ENCODE peak calls at places on chromosomes 3 and 15, in four cellular contexts. G is osteoblast, J is PC-3, A is neural progenitor cell. Q is an unnamed sample. For H3K4me1, the result is how much of the 10 kb centered on the place peaks cover.

GRCh38 chr3:140931801-140932200 is 9.8 kb upstream of the SLC25A36 start:
- DNase-seq in J (no peak), G (no peak), A (no peak), Q (no peak)

GRCh38 chr3:110314512-110315114 is 757.0 kb upstream of the NECTIN3 start:
- DNase-seq in J (peak), A (peak), G (no peak), Q (peak)

GRCh38 chr3:71310595-71311319 is 272.8 kb downstream of the FOXP1 start:
- DNase-seq in A (peak), G (no peak), J (no peak), Q (peak)

GRCh38 chr15:44633603-44634002 is 29.9 kb downstream of the SPG11 start:
- DNase-seq in J (peak), A (no peak), G (no peak), Q (no peak)

GRCh38 chr3:66038384-66038725 is 363 bp downstream of the MAGI1 start:
- DNase-seq in A (no peak), G (peak), J (no peak), Q (no peak)

GRCh38 chr3:197372076-197372661 is 73.8 kb upstream of the DLG1 start:
- DNase-seq in A (peak), J (peak), G (peak), Q (peak)

GRCh38 chr3:192642651-192643050 is 84.7 kb downstream of the FGF12 start:
- DNase-seq in J (no peak), A (no peak), G (no peak), Q (no peak)

GRCh38 chr15:59953392-59953883 is 50.7 kb upstream of the FOXB1 start:
- DNase-seq in G (no peak), A (no peak), J (no peak), Q (peak)

GRCh38 chr3:73298243-73299183 is 237.1 kb downstream of the EBLN2 start:
- DNase-seq in A (no peak), G (no peak), J (no peak), Q (no peak)

GRCh38 chr15:75596703-75597345 is 17.7 kb upstream of the PTPN9 start:
- DNase-seq in A (no peak), J (no peak), G (no peak), Q (no peak)

DNA sequence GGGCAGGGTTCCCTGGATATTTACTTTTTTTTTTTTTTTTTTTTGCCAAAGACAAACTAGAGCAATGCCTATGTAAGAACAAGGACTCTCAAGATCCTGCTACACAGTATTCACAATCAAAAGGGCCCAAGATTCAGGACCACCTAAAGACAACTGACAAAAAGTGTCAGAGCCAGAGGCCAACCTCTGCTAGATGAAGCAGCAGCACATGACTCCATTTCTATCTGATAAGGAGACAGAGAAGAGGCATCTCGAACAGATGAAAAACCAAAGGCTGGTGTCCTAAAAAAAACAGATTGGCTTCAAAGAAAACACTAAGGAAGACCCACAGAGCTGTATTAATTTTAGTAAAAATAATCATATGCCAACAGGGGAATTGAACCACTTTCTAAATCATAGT is 20.0 kb downstream of the CMTM6 start:
- DNase-seq in G (no peak), A (no peak), J (no peak), Q (no peak)
- H3K4me2 ChIP-seq in G (no peak), A (no peak), J (no peak), Q (no peak)

DNA sequence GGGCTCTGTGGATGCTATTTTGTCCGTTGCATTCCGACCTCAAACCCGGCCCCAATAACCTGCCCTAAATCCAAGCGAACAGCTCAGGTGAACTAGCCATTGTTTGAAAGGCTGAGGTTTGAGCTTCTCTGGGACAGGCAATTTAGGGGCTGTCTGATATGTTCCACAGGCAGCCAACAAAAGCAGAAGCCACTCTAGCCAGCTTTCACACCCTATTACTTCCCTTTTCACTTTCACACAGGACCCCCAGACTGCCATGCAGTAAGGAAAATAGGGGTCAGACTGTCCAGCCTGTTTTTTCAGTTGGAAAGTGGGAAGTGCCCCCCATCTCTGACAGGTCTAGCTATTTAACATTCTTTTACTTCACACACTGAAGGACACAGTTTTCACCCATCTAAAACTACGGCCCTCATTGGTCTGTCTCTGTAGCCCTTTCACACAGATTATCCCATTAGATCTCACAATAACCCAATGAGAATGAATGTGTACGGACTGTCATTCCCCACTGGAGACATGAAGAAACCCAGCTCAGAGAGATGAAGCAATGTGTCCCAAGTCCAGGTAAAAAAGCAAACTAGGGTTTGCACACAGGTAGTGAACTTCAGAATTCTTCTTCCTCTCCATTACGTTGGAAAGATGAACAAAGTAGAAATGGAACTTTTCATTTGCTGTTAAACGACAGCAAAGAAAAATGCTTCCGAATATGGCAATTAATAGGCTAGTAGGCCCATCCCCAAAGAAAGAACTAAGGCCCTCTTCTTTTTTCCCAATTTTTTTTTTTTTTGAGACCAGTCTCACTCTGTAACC is 1.9 kb downstream of the CCDC12 start:
- DNase-seq in J (no peak), G (peak), A (no peak), Q (no peak)
- H3K4me1 ChIP-seq in J (under half), G (under half), A (under half), Q (under half)

GRCh38 chr3:169363318-169363717 is 300.2 kb downstream of the MECOM start:
- DNase-seq in G (no peak), A (no peak), J (no peak), Q (no peak)

GRCh38 chr3:169367016-169367415 is 296.5 kb downstream of the MECOM start:
- DNase-seq in A (no peak), J (no peak), G (no peak), Q (no peak)

GRCh38 chr3:169365993-169366915 is 297.3 kb downstream of the MECOM start:
- DNase-seq in A (no peak), G (no peak), J (no peak), Q (no peak)

GRCh38 chr3:169362261-169362660 is 301.3 kb downstream of the MECOM start:
- DNase-seq in J (peak), G (no peak), A (no peak), Q (no peak)

DNA sequence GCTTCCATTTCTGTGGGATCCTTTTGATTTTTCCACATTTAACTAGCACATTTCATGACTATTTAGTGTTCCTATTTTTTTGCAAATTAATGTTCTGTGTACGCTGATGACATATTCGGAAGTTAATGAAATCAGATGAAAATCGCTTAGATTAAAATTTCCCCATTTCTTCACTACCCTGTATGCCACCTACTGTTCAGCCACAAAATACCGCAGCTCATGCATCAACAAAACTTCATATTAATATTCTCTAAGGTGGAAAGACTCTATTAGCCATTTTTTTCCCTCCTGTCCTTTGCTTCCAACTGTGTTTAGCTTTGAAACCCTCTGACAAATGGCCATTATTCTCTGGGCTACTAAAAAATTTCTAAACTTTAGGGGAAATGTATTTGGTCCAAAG is 300.6 kb downstream of the MECOM start:
- DNase-seq in G (no peak), J (peak), A (no peak), Q (no peak)
- TF ChIP-seq CTCF in G (peak), J (peak), A (no peak), Q (no peak)

DNA sequence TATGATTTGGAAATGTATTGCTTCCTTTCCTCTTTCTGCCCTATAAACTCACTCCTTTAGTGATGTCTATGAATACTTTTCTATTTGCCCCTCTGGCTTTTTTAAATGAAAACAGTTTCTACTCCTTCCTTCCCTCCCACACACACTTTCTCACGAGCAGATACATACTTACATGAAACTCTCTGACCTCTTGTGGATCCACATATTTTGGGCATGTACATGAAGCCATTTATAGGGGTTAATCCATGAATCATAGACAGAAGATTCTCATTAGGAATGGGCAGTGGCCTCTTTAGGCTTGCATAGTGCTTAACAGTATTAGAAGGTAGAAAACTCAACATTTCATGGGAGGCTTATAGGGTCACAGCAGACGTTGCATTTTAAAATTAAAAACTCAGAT is 24.8 kb downstream of the ANAPC13 start:
- DNase-seq in A (no peak), J (peak), G (peak), Q (no peak)
- H3K4me2 ChIP-seq in A (no peak), J (no peak), G (peak), Q (no peak)

DNA sequence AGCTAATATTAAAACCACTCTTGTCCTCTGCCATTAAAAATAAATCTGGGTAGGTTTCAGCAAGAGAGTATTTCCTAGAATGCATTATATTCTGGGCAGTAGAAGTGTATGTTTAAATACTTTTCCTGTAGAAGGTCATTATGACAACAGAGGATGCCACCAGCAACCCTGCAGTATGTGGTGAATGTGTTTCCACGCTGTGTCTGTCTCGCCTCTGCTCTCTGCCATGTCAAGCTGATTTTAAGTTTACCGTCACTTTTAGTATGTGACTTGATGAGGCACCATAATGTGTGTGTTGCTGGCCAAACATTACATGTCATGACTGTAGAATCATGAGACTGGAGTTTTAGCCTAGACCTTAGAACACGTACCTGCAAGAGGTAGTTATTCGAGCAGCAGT is 211.2 kb downstream of the LPP start:
- DNase-seq in J (no peak), A (no peak), G (no peak), Q (no peak)
- H3K4me1 ChIP-seq in J (under half), A (under half), G (under half), Q (under half)

DNA sequence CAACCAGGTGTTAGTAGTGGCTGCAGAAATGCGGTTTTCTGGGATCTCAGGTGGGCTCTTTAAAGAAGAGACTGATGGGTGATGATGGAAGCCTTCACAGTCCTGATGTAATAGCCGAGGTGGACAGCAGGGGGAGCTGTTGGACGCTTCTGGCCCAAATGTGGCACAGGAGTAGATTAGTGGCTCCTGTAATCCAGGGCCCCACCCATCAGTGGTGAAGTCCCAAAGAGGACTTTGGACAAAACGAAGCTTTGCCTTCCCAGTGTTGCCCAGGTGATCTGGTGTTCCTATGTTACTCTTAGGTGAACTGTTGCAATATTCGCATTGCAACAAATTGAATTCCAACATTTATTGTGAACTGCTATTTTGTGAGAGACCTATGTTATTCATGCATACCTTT is 31.8 kb upstream of the MYZAP start:
- DNase-seq in A (peak), J (peak), G (peak), Q (peak)
- TF ChIP-seq CTCF in A (peak), J (peak), G (peak), Q (peak)

GRCh38 chr3:173396191-173397041 is 1.1 kb upstream of the NLGN1 start:
- DNase-seq in J (no peak), G (peak), A (peak), Q (peak)
- H3K4me2 ChIP-seq in J (peak), G (peak), A (peak), Q (peak)

GRCh38 chr3:46946856-46947544 is 29.5 kb downstream of the CCDC12 start:
- DNase-seq in G (peak), J (peak), A (no peak), Q (no peak)
- H3K4me1 ChIP-seq in G (under half), J (half or more), A (under half), Q (under half)